ENCODE peak calls at places on chromosome 19, in seven cellular contexts. E, R, X, H, T, M and N are unnamed samples.

GRCh38 chr19:861756-862528 is 2.5 kb downstream of the CFD start:
- DNase-seq in H (peak), R (no peak), M (peak), X (no peak), E (peak), T (no peak), N (no peak)

GRCh38 chr19:49151339-49152217 is 3.6 kb downstream of the HRC start:
- DNase-seq in H (no peak), M (no peak), E (no peak), R (peak), X (no peak), T (peak), N (no peak)

GRCh38 chr19:18173572-18174294 is at the start of gene IFI30:
- DNase-seq in X (no peak), H (no peak), E (no peak), R (no peak), T (no peak), M (peak), N (peak)

GRCh38 chr19:1017115-1017905 is 3.6 kb downstream of the TMEM259 start:
- DNase-seq in M (no peak), E (no peak), X (no peak), T (no peak), H (no peak), R (no peak), N (no peak)

GRCh38 chr19:46221981-46222610 is 7.4 kb upstream of the IGFL1 start:
- DNase-seq in M (no peak), R (no peak), T (peak), X (no peak), E (no peak), H (no peak), N (no peak)

GRCh38 chr19:8610041-8610927 is at the start of gene ADAMTS10:
- DNase-seq in X (no peak), R (no peak), H (no peak), T (peak), E (peak), M (peak), N (no peak)

GRCh38 chr19:6632002-6632621 is 37.8 kb downstream of the TNFSF14 start:
- DNase-seq in T (peak), M (peak), H (peak), R (no peak), E (peak), X (no peak), N (no peak)

GRCh38 chr19:41089955-41090354 is 1.7 kb downstream of the CYP2A13 start:
- DNase-seq in H (no peak), X (no peak), R (no peak), T (no peak), E (no peak), M (no peak), N (no peak)

GRCh38 chr19:8697671-8698432 is 743 bp downstream of the ACTL9 start:
- DNase-seq in T (no peak), M (no peak), X (no peak), H (peak), R (peak), E (no peak), N (no peak)

GRCh38 chr19:31733591-31733990 is 384.4 kb upstream of the TSHZ3 start:
- DNase-seq in M (no peak), H (no peak), T (no peak), X (no peak), R (no peak), E (no peak), N (no peak)

GRCh38 chr19:47094557-47095517 is 18.7 kb downstream of the ZC3H4 start:
- DNase-seq in R (no peak), E (no peak), M (peak), X (no peak), H (no peak), T (no peak), N (no peak)

GRCh38 chr19:6752257-6753177 is 13.0 kb downstream of the TRIP10 start:
- DNase-seq in H (no peak), T (no peak), M (no peak), E (no peak), R (peak), X (no peak), N (no peak)

GRCh38 chr19:48819366-48819816 is 8.6 kb upstream of the BCAT2 start:
- DNase-seq in H (no peak), T (peak), R (no peak), E (no peak), X (no peak), M (no peak), N (no peak)

GRCh38 chr19:35205733-35206323 is 22.7 kb downstream of the FAM187B start:
- DNase-seq in H (no peak), R (no peak), M (no peak), X (no peak), T (no peak), E (no peak), N (no peak)

GRCh38 chr19:45075215-45076028 is 856 bp downstream of the ZNF296 start:
- DNase-seq in H (no peak), X (no peak), E (peak), T (no peak), R (no peak), M (peak), N (no peak)

GRCh38 chr19:6519289-6519688 is 11.5 kb upstream of the TNFSF9 start:
- DNase-seq in M (no peak), T (peak), H (no peak), R (no peak), X (peak), E (no peak), N (no peak)

GRCh38 chr19:55688422-55689218 is 13.6 kb downstream of the EPN1 start:
- DNase-seq in T (no peak), H (no peak), X (no peak), R (no peak), E (no peak), M (no peak), N (no peak)

GRCh38 chr19:12778020-12778904 is 2.9 kb upstream of the HOOK2 start:
- DNase-seq in X (no peak), H (no peak), M (peak), E (no peak), R (no peak), T (peak), N (no peak)

GRCh38 chr19:55248704-55249103 is 10.1 kb downstream of the PPP6R1 start:
- DNase-seq in T (no peak), M (no peak), X (no peak), H (no peak), E (no peak), R (peak), N (no peak)

GRCh38 chr19:13597625-13598024 is 91.3 kb upstream of the CACNA1A start:
- DNase-seq in M (peak), X (peak), R (no peak), E (peak), T (peak), H (no peak), N (peak)

GRCh38 chr19:3710265-3710812 is 2.2 kb downstream of the TJP3 start:
- DNase-seq in T (peak), R (no peak), E (no peak), X (no peak), M (no peak), H (no peak), N (no peak)
- TF ChIP-seq CTCF in T (no peak), R (no peak), E (no peak), X (no peak), M (no peak), H (no peak), N (no peak)

GRCh38 chr19:19471682-19472081 is 43.7 kb downstream of the TSSK6 start:
- DNase-seq in R (no peak), E (no peak), X (no peak), T (no peak), H (no peak), M (no peak), N (no peak)

GRCh38 chr19:19477705-19478383 is 37.5 kb downstream of the TSSK6 start:
- DNase-seq in M (no peak), E (no peak), R (no peak), H (no peak), X (no peak), T (no peak), N (no peak)

GRCh38 chr19:19474950-19475781 is 40.2 kb downstream of the TSSK6 start:
- DNase-seq in X (no peak), T (no peak), E (no peak), R (no peak), M (no peak), H (no peak), N (no peak)

GRCh38 chr19:19480688-19481087 is 34.7 kb downstream of the TSSK6 start:
- DNase-seq in M (no peak), E (no peak), H (no peak), R (no peak), X (no peak), T (no peak), N (no peak)

DNA sequence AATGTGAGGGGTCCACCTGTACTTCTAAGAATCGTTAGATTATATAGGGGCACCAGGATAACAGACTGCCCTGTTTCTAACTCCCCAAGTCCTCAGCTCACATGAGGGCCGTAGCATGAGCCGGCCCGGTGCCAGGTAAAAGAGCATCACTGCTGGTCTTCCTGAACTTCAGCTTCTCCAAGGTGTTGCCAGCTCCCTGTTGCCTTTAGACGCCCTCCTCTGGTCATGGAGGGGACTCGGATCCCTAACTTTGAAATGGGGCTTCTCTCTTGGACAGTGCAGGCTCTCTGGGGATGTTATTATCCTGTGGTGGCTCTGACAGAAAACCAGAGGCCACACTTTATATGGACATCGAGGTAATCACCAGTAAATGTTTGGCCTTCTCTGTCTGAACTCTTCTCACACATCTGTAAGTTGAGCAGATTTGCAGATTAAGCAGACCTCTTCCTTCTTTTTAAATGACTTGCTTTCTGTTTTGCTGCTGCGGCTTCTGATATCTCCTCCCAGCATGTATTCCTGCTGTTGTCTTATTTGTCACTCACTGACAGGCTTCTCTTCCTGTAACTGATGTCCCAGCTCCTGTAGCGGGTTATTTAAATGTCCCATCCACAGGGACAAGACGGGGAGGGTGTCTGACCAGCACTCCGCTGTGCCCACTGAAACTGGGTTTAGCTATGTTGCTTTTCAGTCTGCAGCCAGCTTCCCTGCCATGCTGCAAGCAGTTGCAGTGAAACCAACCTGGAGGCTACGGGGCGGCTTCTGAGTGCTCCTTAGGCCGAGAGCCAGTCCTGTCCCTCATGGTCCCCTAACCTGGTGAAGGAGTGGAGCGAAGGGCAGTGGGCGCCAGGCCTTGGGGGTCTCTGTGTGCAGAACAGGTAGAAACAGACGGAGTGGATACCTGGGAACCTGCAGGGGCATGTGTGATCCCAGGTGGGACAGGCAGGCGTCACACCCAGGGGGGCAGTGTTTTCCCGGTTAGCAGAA is 39.2 kb downstream of the TSSK6 start:
- DNase-seq in X (no peak), R (no peak), H (no peak), E (no peak), M (no peak), T (no peak), N (no peak)
- TF ChIP-seq CTCF in X (peak), R (peak), H (peak), E (no peak), M (no peak), T (peak), N (peak)

GRCh38 chr19:37333457-37333856 is 37.4 kb upstream of the ZNF527 start:
- DNase-seq in M (no peak), R (no peak), T (no peak), X (no peak), E (no peak), H (no peak), N (no peak)

GRCh38 chr19:37332839-37333238 is 38.1 kb upstream of the ZNF527 start:
- DNase-seq in T (no peak), E (no peak), R (no peak), H (no peak), X (no peak), M (no peak), N (no peak)

GRCh38 chr19:37334179-37335071 is 36.5 kb upstream of the ZNF527 start:
- DNase-seq in H (peak), M (peak), X (peak), E (peak), R (peak), T (peak), N (peak)

GRCh38 chr19:37329686-37330085 is 41.2 kb upstream of the ZNF527 start:
- DNase-seq in T (no peak), H (no peak), X (no peak), R (no peak), E (no peak), M (no peak), N (no peak)
- TF ChIP-seq CTCF in T (peak), H (peak), X (no peak), R (peak), E (no peak), M (no peak), N (peak)

GRCh38 chr19:16495982-16496612 is at the start of the genes C19orf44 and CALR3:
- DNase-seq in E (peak), X (peak), R (peak), T (peak), H (peak), M (peak), N (peak)
- TF ChIP-seq CTCF in E (no peak), X (no peak), R (peak), T (peak), H (no peak), M (no peak), N (no peak)